ENCODE peak calls at places on chromosomes 1 and 21, in six cellular contexts. H, S, K, L, O and T are unnamed samples.

GRCh38 chr1:198605426-198605825 is 33.4 kb upstream of the PTPRC start:
- DNase-seq in L (no peak), K (no peak), O (no peak), H (no peak), S (no peak), T (no peak)

GRCh38 chr1:175757381-175758015 is 14.1 kb upstream of the TNR start:
- DNase-seq in K (no peak), O (no peak), S (peak), L (no peak), H (no peak), T (no peak)

GRCh38 chr1:3312894-3313578 is 141.4 kb upstream of the ARHGEF16 start:
- DNase-seq in H (peak), S (peak), O (peak), K (peak), L (peak), T (peak)

GRCh38 chr1:12618661-12619395 is 818 bp upstream of the DHRS3 start:
- DNase-seq in L (peak), K (peak), O (peak), S (peak), H (peak), T (peak)

GRCh38 chr1:15417365-15417934 is 7.8 kb downstream of the EFHD2 start:
- DNase-seq in L (no peak), H (no peak), S (peak), O (no peak), K (no peak), T (no peak)

GRCh38 chr1:116531917-116532316 is 38.9 kb downstream of the CD58 start:
- DNase-seq in H (no peak), S (no peak), K (no peak), L (no peak), O (no peak), T (peak)

GRCh38 chr1:214002060-214002459 is 14.3 kb downstream of the PROX1 start:
- DNase-seq in S (no peak), K (no peak), H (no peak), O (no peak), L (no peak), T (no peak)

GRCh38 chr21:16942703-16943102 is 570.1 kb upstream of the CXADR start:
- DNase-seq in K (no peak), H (no peak), L (no peak), S (no peak), O (no peak), T (no peak)

GRCh38 chr1:68120136-68120791 is 69.8 kb upstream of the DIRAS3 start:
- DNase-seq in S (peak), L (peak), K (peak), H (no peak), O (peak), T (no peak)

GRCh38 chr1:171898956-171899355 is 57.7 kb downstream of the DNM3 start:
- DNase-seq in K (no peak), S (no peak), H (peak), L (no peak), O (peak), T (peak)

GRCh38 chr1:93579891-93580290 is 101.7 kb downstream of the BCAR3 start:
- DNase-seq in S (peak), L (no peak), K (peak), O (peak), H (peak), T (no peak)

GRCh38 chr1:84613026-84613425 is 38.8 kb upstream of the CTBS start:
- DNase-seq in K (no peak), S (no peak), H (no peak), L (no peak), O (no peak), T (no peak)

GRCh38 chr1:180193371-180194047 is 36.6 kb upstream of the LHX4 start:
- DNase-seq in S (no peak), L (no peak), K (no peak), O (no peak), H (no peak), T (no peak)

GRCh38 chr1:228835456-228835855 is 100.2 kb downstream of the RHOU start:
- DNase-seq in K (no peak), H (no peak), S (no peak), L (no peak), O (no peak), T (no peak)

GRCh38 chr1:68213843-68214242 is 18.5 kb downstream of the WLS start:
- DNase-seq in K (peak), S (peak), L (peak), O (peak), H (peak), T (no peak)

GRCh38 chr1:119743776-119744597 is 24.7 kb downstream of the HMGCS2 start:
- DNase-seq in H (peak), O (peak), L (peak), S (peak), K (peak), T (peak)

GRCh38 chr1:18557621-18558465 is 72.8 kb upstream of the PAX7 start:
- DNase-seq in O (no peak), K (no peak), H (no peak), S (peak), L (no peak), T (peak)

GRCh38 chr21:45070970-45071369 is 3.4 kb upstream of the ADARB1 start:
- DNase-seq in K (no peak), S (no peak), H (peak), L (no peak), O (no peak), T (no peak)

GRCh38 chr1:234865171-234866006 is 255.4 kb upstream of the IRF2BP2 start:
- DNase-seq in O (no peak), H (no peak), K (no peak), L (peak), S (no peak), T (no peak)
- H3K27ac ChIP-seq in O (no peak), H (no peak), K (no peak), L (no peak), S (no peak), T (no peak)

GRCh38 chr1:51328279-51328678 is 2.1 kb downstream of the TTC39A start:
- DNase-seq in H (no peak), O (no peak), K (no peak), S (no peak), L (no peak), T (no peak)

GRCh38 chr1:51329443-51330325 is 678 bp downstream of the TTC39A start:
- DNase-seq in S (peak), L (no peak), H (peak), K (no peak), O (peak), T (no peak)

GRCh38 chr1:51327386-51327785 is 3.0 kb downstream of the TTC39A start:
- DNase-seq in K (no peak), O (no peak), L (no peak), S (no peak), H (no peak), T (no peak)

GRCh38 chr1:51330331-51331201 is at the start of gene TTC39A:
- DNase-seq in S (peak), O (no peak), L (no peak), H (no peak), K (no peak), T (no peak)

DNA sequence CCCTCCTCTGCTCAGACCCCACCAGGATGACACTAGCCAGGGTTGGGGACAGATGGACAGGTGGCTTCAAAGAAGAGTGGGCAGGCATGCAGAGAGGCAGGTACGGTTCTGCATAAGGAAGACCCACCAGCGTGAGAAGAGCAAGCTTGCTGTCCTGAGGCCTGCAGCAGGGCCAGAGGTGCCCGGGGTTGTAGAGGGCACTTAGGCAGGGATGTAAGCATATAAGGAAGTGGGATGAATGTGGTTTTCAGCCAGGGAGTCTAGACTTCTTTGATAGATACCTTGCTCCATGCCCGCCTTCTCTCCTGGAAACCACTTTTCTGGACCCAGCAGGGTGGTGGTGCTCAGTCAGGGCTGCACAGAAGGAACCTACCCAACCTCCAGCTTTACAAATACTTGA is 1.4 kb downstream of the TTC39A start:
- DNase-seq in L (no peak), H (no peak), S (no peak), O (no peak), K (no peak), T (no peak)
- H3K27ac ChIP-seq in L (no peak), H (no peak), S (peak), O (peak), K (no peak), T (no peak)

DNA sequence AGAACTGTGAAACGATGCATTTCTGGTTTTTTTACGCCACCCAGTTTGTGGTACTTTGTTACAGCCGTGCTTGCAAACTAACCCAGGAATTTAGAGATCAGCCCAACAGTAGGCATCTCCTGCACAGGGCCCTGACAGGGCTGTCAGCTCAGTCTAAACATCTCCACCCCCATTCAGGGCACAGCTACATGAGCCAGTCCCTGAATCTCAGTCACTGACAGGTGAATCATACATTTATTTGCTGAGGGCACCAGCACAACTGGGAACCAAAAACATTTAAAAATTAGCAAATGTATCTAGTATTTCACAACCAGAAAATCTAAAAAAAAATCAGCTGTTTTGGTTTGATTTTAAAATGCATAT is 30.7 kb downstream of the PRDX6 start:
- DNase-seq in S (no peak), K (no peak), L (no peak), H (no peak), O (no peak), T (no peak)
- H3K27ac ChIP-seq in S (no peak), K (no peak), L (peak), H (peak), O (no peak), T (peak)

GRCh38 chr1:151403612-151404011 is 4.2 kb downstream of the PSMB4 start:
- DNase-seq in H (no peak), S (no peak), L (no peak), K (no peak), O (no peak), T (no peak)

GRCh38 chr1:151405167-151405951 is 6.0 kb downstream of the PSMB4 start:
- DNase-seq in S (no peak), O (no peak), H (no peak), K (no peak), L (no peak), T (no peak)

GRCh38 chr1:151408891-151409290 is 9.5 kb downstream of the PSMB4 start:
- DNase-seq in H (no peak), S (no peak), K (no peak), O (no peak), L (no peak), T (no peak)

GRCh38 chr1:151402764-151403163 is 3.4 kb downstream of the PSMB4 start:
- DNase-seq in H (no peak), L (no peak), O (no peak), S (no peak), K (no peak), T (no peak)

GRCh38 chr1:151406176-151406575 is 6.8 kb downstream of the PSMB4 start:
- DNase-seq in K (no peak), O (no peak), S (no peak), H (no peak), L (no peak), T (no peak)
- H3K27ac ChIP-seq in K (no peak), O (no peak), S (no peak), H (no peak), L (no peak), T (peak)

DNA sequence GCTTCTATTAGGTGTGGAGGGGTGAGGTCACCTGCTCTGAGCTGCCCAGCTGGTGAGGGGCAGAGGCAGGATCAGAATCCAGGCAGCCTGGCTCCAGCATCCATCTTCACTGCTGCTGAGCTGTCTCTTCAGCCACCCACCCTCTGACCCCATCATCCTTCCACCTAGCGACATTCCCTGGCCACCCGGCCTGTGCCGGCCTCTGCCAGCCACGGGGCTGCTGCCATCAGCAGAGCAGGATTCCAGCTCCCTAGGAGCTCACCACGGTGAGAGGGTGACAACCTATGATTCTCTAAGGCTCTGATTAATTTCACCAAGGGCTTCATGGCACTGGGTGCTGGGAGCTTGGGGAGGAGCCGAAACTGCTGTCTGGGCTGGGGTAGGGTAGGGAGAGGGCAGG is 32.1 kb downstream of the ALPL start:
- DNase-seq in O (no peak), S (no peak), H (no peak), K (no peak), L (no peak), T (no peak)
- H3K27ac ChIP-seq in O (peak), S (no peak), H (no peak), K (no peak), L (no peak), T (no peak)